ENCODE peak calls at places on chromosomes 5 and 9, in five cellular contexts. P is WTC11, Q is AG04450, T is ACHN, Y is activated T-cell treated with anti-CD3 and anti-CD28 coated beads for 4 hours. F is an unnamed sample.

GRCh38 chr9:116149844-116150243 is 3.7 kb upstream of the PAPPA start:
- DNase-seq in P (peak), Q (no peak), T (peak), Y (no peak), F (no peak)

GRCh38 chr9:36092509-36093215 is 43.9 kb upstream of the GLIPR2 start:
- DNase-seq in P (no peak), Q (no peak), T (no peak), Y (peak), F (no peak)

GRCh38 chr5:147822686-147823491 is 8.6 kb downstream of the SPINK1 start:
- DNase-seq in P (peak), Q (peak), T (peak), Y (no peak), F (no peak)

GRCh38 chr5:155625315-155625714 is 611.8 kb downstream of the KIF4B start:
- DNase-seq in P (no peak), Q (no peak), T (no peak), Y (no peak), F (no peak)

GRCh38 chr9:104557179-104557634 is 11.8 kb upstream of the OR13C8 start:
- DNase-seq in P (peak), Q (no peak), T (no peak), Y (no peak), F (no peak)

GRCh38 chr5:69261034-69261433 is 26.3 kb downstream of the CDK7 start:
- DNase-seq in P (no peak), Q (no peak), T (no peak), Y (no peak), F (no peak)

GRCh38 chr9:27247756-27248155 is 49.2 kb downstream of the EQTN start:
- DNase-seq in P (peak), Q (peak), T (peak), Y (no peak), F (no peak)

GRCh38 chr5:15834596-15835245 is 334.7 kb downstream of the FBXL7 start:
- DNase-seq in P (no peak), Q (peak), T (no peak), Y (no peak), F (no peak)

GRCh38 chr5:89016741-89017312 is 133.8 kb upstream of the MEF2C start:
- DNase-seq in P (no peak), Q (no peak), T (no peak), Y (no peak), F (no peak)

GRCh38 chr9:125568616-125569015 is 138.4 kb downstream of the MAPKAP1 start:
- DNase-seq in P (no peak), Q (no peak), T (no peak), Y (no peak), F (no peak)

GRCh38 chr5:153402550-153402949 is 87.9 kb upstream of the GRIA1 start:
- DNase-seq in P (no peak), Q (no peak), T (no peak), Y (no peak), F (no peak)

GRCh38 chr5:60779431-60779830 is 64.6 kb downstream of the ELOVL7 start:
- DNase-seq in P (peak), Q (no peak), T (no peak), Y (no peak), F (no peak)

GRCh38 chr5:1889321-1890065 is 6.8 kb upstream of the IRX4 start:
- DNase-seq in P (no peak), Q (no peak), T (no peak), Y (no peak), F (no peak)